ENCODE peak calls at places on chromosome 11, in ten cellular contexts. K, L, Z, O, A, M, P, X, B and C are unnamed samples. For H3K4me1, the result is how much of the 10 kb centered on the place peaks cover.

GRCh38 chr11:107385361-107385982 is 72.2 kb downstream of the CWF19L2 start:
- DNase-seq in L (no peak), A (no peak), K (no peak), P (no peak), Z (peak), X (peak), O (no peak), M (no peak), B (no peak), C (peak)

GRCh38 chr11:75383246-75383645 is 16.1 kb upstream of the RPS3 start:
- DNase-seq in O (peak), A (peak), B (no peak), P (no peak), M (no peak), K (no peak), L (peak), Z (no peak), X (no peak), C (no peak)

GRCh38 chr11:39365809-39366436 is 2093.5 kb downstream of the LRRC4C start:
- DNase-seq in Z (peak), L (no peak), K (no peak), A (no peak), M (no peak), P (no peak), X (peak), B (no peak), O (peak), C (peak)

GRCh38 chr11:125566235-125566634 is 3.0 kb upstream of the EI24 start:
- DNase-seq in Z (no peak), L (no peak), K (no peak), P (no peak), M (no peak), B (no peak), X (no peak), A (no peak), O (no peak), C (no peak)

GRCh38 chr11:132972565-132972964 is 559.7 kb downstream of the OPCML start:
- DNase-seq in K (no peak), L (no peak), O (no peak), P (no peak), X (no peak), M (no peak), B (no peak), Z (no peak), A (no peak), C (no peak)

GRCh38 chr11:4448995-4449394 is at the start of gene OR52K2:
- DNase-seq in Z (no peak), M (no peak), L (no peak), B (no peak), A (no peak), K (no peak), X (no peak), O (no peak), P (no peak), C (no peak)

GRCh38 chr11:73288873-73289707 is 17.0 kb downstream of the P2RY6 start:
- DNase-seq in O (peak), X (peak), B (peak), K (peak), A (peak), M (peak), P (peak), L (peak), Z (peak), C (peak)

GRCh38 chr11:77014669-77015068 is 19.5 kb upstream of the B3GNT6 start:
- DNase-seq in K (no peak), X (no peak), O (no peak), Z (no peak), B (no peak), L (no peak), P (no peak), M (no peak), A (no peak), C (no peak)

GRCh38 chr11:12242926-12243325 is 132.5 kb downstream of the MICAL2 start:
- DNase-seq in X (no peak), M (no peak), P (no peak), L (no peak), A (no peak), B (no peak), K (no peak), O (no peak), Z (no peak), C (no peak)

GRCh38 chr11:68374531-68374930 is 62.1 kb downstream of the LRP5 start:
- DNase-seq in Z (no peak), O (no peak), X (no peak), A (no peak), B (no peak), L (no peak), P (no peak), M (no peak), K (no peak), C (no peak)

GRCh38 chr11:105968021-105968697 is 53.9 kb downstream of the MSANTD4 start:
- DNase-seq in X (peak), Z (peak), P (no peak), K (no peak), B (no peak), L (no peak), M (no peak), A (no peak), O (no peak), C (peak)

GRCh38 chr11:130872961-130873360 is 43.3 kb downstream of the SNX19 start:
- DNase-seq in K (no peak), Z (peak), X (peak), A (no peak), P (no peak), O (no peak), M (no peak), B (no peak), L (no peak), C (peak)

GRCh38 chr11:126456783-126457542 is 101.5 kb downstream of the ST3GAL4 start:
- DNase-seq in X (no peak), Z (no peak), L (no peak), K (no peak), P (no peak), A (no peak), O (no peak), M (no peak), B (no peak), C (no peak)

GRCh38 chr11:121352301-121352891 is 59.8 kb downstream of the SC5D start:
- DNase-seq in Z (no peak), B (no peak), X (no peak), O (no peak), P (no peak), M (no peak), L (no peak), K (no peak), A (no peak), C (no peak)

GRCh38 chr11:94968334-94968958 is 4.9 kb downstream of the CWC15 start:
- DNase-seq in B (no peak), P (no peak), Z (peak), M (no peak), O (no peak), A (no peak), X (peak), K (no peak), L (no peak), C (no peak)

GRCh38 chr11:127640822-127641485 is 640.4 kb upstream of the KIRREL3 start:
- DNase-seq in L (no peak), Z (peak), B (no peak), K (no peak), P (no peak), M (no peak), X (peak), A (no peak), O (no peak), C (no peak)

GRCh38 chr11:117121176-117121575 is 22.9 kb upstream of the PAFAH1B2 start:
- DNase-seq in B (no peak), A (no peak), L (no peak), P (no peak), Z (no peak), X (no peak), M (no peak), O (no peak), K (no peak), C (no peak)

GRCh38 chr11:116044520-116044919 is 540.3 kb upstream of the CADM1 start:
- DNase-seq in Z (no peak), O (no peak), L (no peak), M (no peak), A (no peak), K (no peak), P (no peak), B (no peak), X (no peak), C (no peak)

GRCh38 chr11:114478768-114479167 is 39.5 kb downstream of the REXO2 start:
- DNase-seq in M (no peak), Z (no peak), X (peak), P (no peak), O (no peak), B (no peak), A (peak), K (no peak), L (no peak), C (peak)

GRCh38 chr11:97683733-97684132 is 1293.9 kb downstream of the JRKL start:
- DNase-seq in M (no peak), B (no peak), L (no peak), O (peak), Z (no peak), P (no peak), K (no peak), X (peak), A (peak), C (peak)

GRCh38 chr11:102226702-102227101 is 90.6 kb upstream of the BIRC3 start:
- DNase-seq in Z (peak), X (peak), K (no peak), M (no peak), O (no peak), P (no peak), B (no peak), A (no peak), L (no peak), C (peak)

GRCh38 chr11:15668718-15669117 is 554.0 kb downstream of the INSC start:
- DNase-seq in M (no peak), K (no peak), A (no peak), X (no peak), L (no peak), P (no peak), O (no peak), Z (no peak), B (no peak), C (no peak)

GRCh38 chr11:20512869-20513268 is 86.5 kb upstream of the SLC6A5 start:
- DNase-seq in O (no peak), X (no peak), Z (no peak), A (no peak), B (no peak), P (no peak), L (no peak), K (no peak), M (no peak), C (no peak)

GRCh38 chr11:130523609-130524008 is 75.2 kb downstream of the ADAMTS15 start:
- DNase-seq in B (peak), A (peak), P (peak), M (no peak), K (peak), O (no peak), X (no peak), L (no peak), Z (peak), C (no peak)

GRCh38 chr11:130876931-130877330 is 39.3 kb downstream of the SNX19 start:
- DNase-seq in Z (no peak), O (no peak), M (no peak), L (no peak), K (no peak), B (no peak), P (no peak), X (no peak), A (peak), C (no peak)

GRCh38 chr11:126167476-126167875 is 44.0 kb downstream of the RPUSD4 start:
- DNase-seq in P (no peak), O (no peak), K (no peak), M (no peak), X (no peak), B (no peak), A (no peak), Z (no peak), L (no peak), C (no peak)

GRCh38 chr11:35103366-35104194 is 35.4 kb upstream of the CD44 start:
- DNase-seq in P (no peak), M (no peak), B (no peak), Z (peak), A (no peak), L (no peak), O (no peak), X (peak), K (no peak), C (no peak)

GRCh38 chr11:131385763-131386394 is 15.5 kb downstream of the NTM start:
- DNase-seq in X (no peak), B (no peak), L (no peak), M (no peak), Z (no peak), O (no peak), K (no peak), A (no peak), P (no peak), C (no peak)

GRCh38 chr11:75265851-75266531 is 25.4 kb downstream of the TPBGL start:
- DNase-seq in O (peak), X (no peak), A (peak), Z (no peak), B (no peak), K (peak), L (peak), M (no peak), P (no peak), C (no peak)

GRCh38 chr11:133082851-133083488 is 449.3 kb downstream of the OPCML start:
- DNase-seq in A (peak), X (peak), P (peak), B (no peak), K (no peak), Z (peak), M (peak), O (no peak), L (peak), C (no peak)

GRCh38 chr11:2460540-2461252 is 15.9 kb downstream of the KCNQ1 start:
- DNase-seq in A (no peak), O (peak), Z (no peak), M (peak), X (no peak), L (no peak), B (no peak), K (peak), P (no peak), C (no peak)

GRCh38 chr11:126345283-126345682 is 10.2 kb upstream of the ST3GAL4 start:
- DNase-seq in L (no peak), O (no peak), M (no peak), P (no peak), B (no peak), A (no peak), X (no peak), K (no peak), Z (no peak), C (no peak)

GRCh38 chr11:104073950-104074349 is 37.5 kb downstream of the DDI1 start:
- DNase-seq in P (no peak), X (peak), M (no peak), A (no peak), B (no peak), K (no peak), Z (peak), L (no peak), O (no peak), C (peak)

GRCh38 chr11:114150671-114151070 is 91.2 kb downstream of the ZBTB16 start:
- DNase-seq in X (no peak), A (no peak), K (no peak), B (no peak), L (no peak), M (peak), O (no peak), Z (no peak), P (no peak), C (no peak)

GRCh38 chr11:10005955-10006525 is 288.0 kb downstream of the SBF2 start:
- DNase-seq in Z (no peak), M (no peak), L (no peak), K (no peak), P (no peak), O (no peak), B (no peak), X (no peak), A (no peak), C (no peak)

GRCh38 chr11:123590296-123590912 is 64.0 kb downstream of the SCN3B start:
- DNase-seq in B (no peak), Z (peak), O (no peak), M (peak), L (no peak), A (no peak), X (peak), P (no peak), K (no peak), C (no peak)

GRCh38 chr11:103800406-103801114 is 235.9 kb upstream of the DDI1 start:
- DNase-seq in O (no peak), P (no peak), M (no peak), X (no peak), A (peak), L (no peak), B (no peak), K (no peak), Z (peak), C (no peak)

GRCh38 chr11:76753950-76754349 is 29.2 kb upstream of the TSKU start:
- DNase-seq in L (no peak), Z (no peak), O (peak), A (no peak), B (no peak), P (no peak), X (no peak), K (no peak), M (no peak), C (no peak)

GRCh38 chr11:20397281-20397680 is 9.8 kb downstream of the PRMT3 start:
- DNase-seq in K (no peak), B (no peak), X (peak), M (no peak), Z (peak), A (no peak), O (no peak), L (no peak), P (no peak), C (peak)

GRCh38 chr11:62359475-62359874 is 22.2 kb downstream of the ASRGL1 start:
- DNase-seq in O (no peak), K (no peak), P (no peak), Z (no peak), A (no peak), X (no peak), M (no peak), B (no peak), L (no peak), C (no peak)
- H3K4me1 ChIP-seq in O (under half), K (under half), P (under half), Z (under half), A (under half), X (under half), M (under half), B (under half), L (under half), C (under half)

GRCh38 chr11:66510271-66510989 is at the start of gene BBS1:
- DNase-seq in L (peak), Z (peak), A (peak), K (peak), X (peak), B (peak), P (peak), O (peak), M (peak), C (peak)
- TF ChIP-seq CTCF in L (no peak), Z (no peak), A (no peak), K (no peak), X (no peak), B (no peak), P (no peak), O (no peak), M (no peak), C (peak)

GRCh38 chr11:67245046-67245445 is 21.2 kb upstream of the GRK2 start:
- DNase-seq in M (no peak), L (no peak), X (no peak), Z (no peak), B (no peak), A (no peak), K (no peak), P (no peak), O (no peak), C (no peak)
- H3K4me1 ChIP-seq in M (under half), L (under half), X (under half), Z (under half), B (under half), A (under half), K (under half), P (under half), O (under half), C (under half)

GRCh38 chr11:87463486-87464102 is 425.9 kb downstream of the TMEM135 start:
- DNase-seq in L (no peak), M (no peak), A (peak), O (peak), X (peak), Z (no peak), P (no peak), B (no peak), K (no peak), C (no peak)
- TF ChIP-seq CTCF in L (no peak), M (peak), A (peak), O (peak), X (peak), Z (peak), P (no peak), B (no peak), K (no peak), C (peak)

GRCh38 chr11:70466154-70466553 is 67.8 kb downstream of the CTTN start:
- DNase-seq in B (no peak), Z (no peak), X (no peak), A (peak), O (no peak), M (no peak), P (no peak), L (no peak), K (no peak), C (peak)
- H3K4me1 ChIP-seq in B (under half), Z (under half), X (under half), A (under half), O (under half), M (under half), P (under half), L (under half), K (under half), C (under half)

GRCh38 chr11:112697779-112698178 is 263.4 kb upstream of the NCAM1 start:
- DNase-seq in M (no peak), L (no peak), P (no peak), Z (no peak), X (no peak), A (no peak), K (no peak), B (no peak), O (no peak), C (no peak)
- TF ChIP-seq CTCF in M (peak), L (no peak), P (no peak), Z (no peak), X (peak), A (peak), K (no peak), B (no peak), O (peak), C (no peak)

GRCh38 chr11:110509485-110509884 is 79.7 kb downstream of the FDX1 start:
- DNase-seq in M (no peak), X (no peak), B (no peak), O (no peak), A (no peak), P (no peak), K (no peak), Z (no peak), L (no peak), C (no peak)

GRCh38 chr11:110518809-110519514 is 89.2 kb downstream of the FDX1 start:
- DNase-seq in O (no peak), B (no peak), L (no peak), A (no peak), Z (no peak), X (no peak), P (no peak), M (no peak), K (no peak), C (no peak)

GRCh38 chr11:110514967-110515366 is 85.2 kb downstream of the FDX1 start:
- DNase-seq in A (no peak), P (no peak), O (no peak), L (no peak), X (no peak), Z (no peak), K (no peak), M (no peak), B (no peak), C (no peak)

GRCh38 chr11:110513521-110514450 is 84.0 kb downstream of the FDX1 start:
- DNase-seq in B (no peak), O (no peak), P (no peak), X (no peak), A (no peak), M (no peak), L (no peak), K (no peak), Z (no peak), C (no peak)
- H3K4me1 ChIP-seq in B (under half), O (under half), P (under half), X (under half), A (under half), M (under half), L (under half), K (under half), Z (under half), C (under half)

DNA sequence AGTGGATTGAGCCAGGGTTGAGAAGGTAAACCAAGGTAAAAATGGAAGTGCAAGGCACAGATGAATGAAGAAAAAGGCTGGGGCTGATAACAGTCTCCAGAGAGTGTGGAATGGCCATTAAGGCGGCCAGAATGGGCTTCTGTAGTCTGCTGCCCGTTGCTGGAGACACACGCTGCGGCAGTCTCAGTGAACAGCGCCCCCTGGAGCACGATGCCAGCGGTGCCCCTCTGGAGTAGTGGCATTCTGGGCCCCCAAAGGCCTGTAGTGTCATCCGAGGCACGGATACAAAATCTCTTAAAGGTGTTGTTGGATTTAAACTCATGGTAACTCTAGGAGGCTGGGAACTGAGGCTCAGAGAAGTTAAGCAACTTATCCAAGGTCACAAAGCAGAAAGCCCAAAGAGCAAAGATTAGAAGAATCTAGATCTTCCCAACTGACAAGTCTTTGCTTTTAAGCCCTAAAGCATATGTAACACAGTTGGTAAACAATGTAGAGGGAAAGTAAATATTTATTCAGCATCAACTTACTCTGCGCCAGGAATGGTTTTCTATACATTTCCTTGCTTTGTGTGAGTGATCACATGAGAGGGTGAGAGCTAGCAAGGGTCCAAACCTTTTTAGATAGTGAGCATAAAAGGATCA is 18.2 kb downstream of the KCNJ1 start:
- DNase-seq in O (no peak), P (peak), B (no peak), Z (no peak), L (peak), A (peak), X (no peak), K (no peak), M (peak), C (no peak)
- TF ChIP-seq CTCF in O (peak), P (peak), B (peak), Z (peak), L (peak), A (peak), X (peak), K (peak), M (peak), C (peak)